ENCODE peak calls at places on chromosome 5, in six cellular contexts. J, W, B, K, Q and F are unnamed samples.

GRCh38 chr5:73625905-73626811 is at the start of gene ARHGEF28:
- DNase-seq in J (no peak), W (peak), B (peak), K (peak), Q (no peak), F (peak)

GRCh38 chr5:133824661-133825254 is 143.7 kb downstream of the C5orf15 start:
- DNase-seq in J (peak), W (no peak), B (no peak), K (no peak), Q (no peak), F (no peak)

GRCh38 chr5:159928122-159928960 is 12.1 kb downstream of the ADRA1B start:
- DNase-seq in J (peak), W (peak), B (no peak), K (peak), Q (no peak), F (peak)

GRCh38 chr5:33761139-33761538 is 130.7 kb downstream of the ADAMTS12 start:
- DNase-seq in J (peak), W (no peak), B (no peak), K (peak), Q (no peak), F (peak)

GRCh38 chr5:83000448-83000847 is 76.7 kb downstream of the TMEM167A start:
- DNase-seq in J (peak), W (no peak), B (no peak), K (peak), Q (no peak), F (peak)

GRCh38 chr5:15693036-15693728 is 193.2 kb downstream of the FBXL7 start:
- DNase-seq in J (no peak), W (no peak), B (no peak), K (peak), Q (no peak), F (no peak)

GRCh38 chr5:141182248-141182647 is at the start of gene PCDHB16:
- DNase-seq in J (no peak), W (peak), B (no peak), K (peak), Q (no peak), F (peak)

GRCh38 chr5:144281784-144282183 is 111.1 kb downstream of the KCTD16 start:
- DNase-seq in J (no peak), W (no peak), B (no peak), K (no peak), Q (no peak), F (no peak)

GRCh38 chr5:66306844-66307315 is 162.8 kb downstream of the SREK1 start:
- DNase-seq in J (no peak), W (no peak), B (no peak), K (no peak), Q (no peak), F (peak)